ENCODE peak calls at places on chromosomes 13 and 19, in five cellular contexts. One of them, this sample, is unnamed.

GRCh38 chr19:7888826-7889217 is 512 bp downstream of the LRRC8E start:
- DNase-seq in mucosa of descending colon: no peak
- DNase-seq in pancreas: no peak
- DNase-seq in HepG2: no peak
- DNase-seq in uterus: no peak
- DNase-seq in this sample: no peak

GRCh38 chr13:26599403-26599802 is 41.9 kb downstream of the WASF3 start:
- DNase-seq in HepG2: no peak
- DNase-seq in mucosa of descending colon: no peak
- DNase-seq in pancreas: no peak
- DNase-seq in uterus: no peak
- DNase-seq in this sample: no peak

GRCh38 chr13:102870677-102871415 is 25.0 kb downstream of the ERCC5 start:
- DNase-seq in HepG2: peak; percentile 39
- DNase-seq in mucosa of descending colon: no peak
- DNase-seq in pancreas: no peak
- DNase-seq in uterus: peak; percentile 27
- DNase-seq in this sample: no peak

GRCh38 chr13:59318320-59318930 is 845.3 kb downstream of the DIAPH3 start:
- DNase-seq in pancreas: peak; percentile 69
- DNase-seq in HepG2: peak; percentile 58
- DNase-seq in mucosa of descending colon: no peak
- DNase-seq in uterus: no peak
- DNase-seq in this sample: peak; percentile 2

GRCh38 chr13:34334984-34335661 is 517.2 kb downstream of the RFC3 start:
- DNase-seq in HepG2: no peak
- DNase-seq in pancreas: no peak
- DNase-seq in uterus: no peak
- DNase-seq in mucosa of descending colon: no peak
- DNase-seq in this sample: no peak

GRCh38 chr13:91946498-91947070 is 548.2 kb downstream of the GPC5 start:
- DNase-seq in pancreas: no peak
- DNase-seq in HepG2: peak; percentile 44
- DNase-seq in mucosa of descending colon: no peak
- DNase-seq in uterus: no peak
- DNase-seq in this sample: no peak

GRCh38 chr19:10640361-10640760 is 13.8 kb upstream of the ILF3 start:
- DNase-seq in pancreas: no peak
- DNase-seq in uterus: no peak
- DNase-seq in mucosa of descending colon: no peak
- DNase-seq in HepG2: peak; percentile 78
- DNase-seq in this sample: no peak

GRCh38 chr19:18863843-18864362 is 32.1 kb downstream of the CERS1 start:
- DNase-seq in mucosa of descending colon: no peak
- DNase-seq in uterus: no peak
- DNase-seq in HepG2: no peak
- DNase-seq in pancreas: no peak
- DNase-seq in this sample: no peak

GRCh38 chr13:78657699-78658629 is 991 bp downstream of the OBI1 start:
- DNase-seq in pancreas: no peak
- DNase-seq in uterus: no peak
- DNase-seq in HepG2: peak; percentile 74
- DNase-seq in mucosa of descending colon: no peak
- DNase-seq in this sample: no peak

GRCh38 chr19:10193666-10194499 is 870 bp downstream of the DNMT1 start:
- DNase-seq in uterus: no peak
- DNase-seq in HepG2: peak; percentile 13
- DNase-seq in mucosa of descending colon: no peak
- DNase-seq in pancreas: no peak
- DNase-seq in this sample: no peak

GRCh38 chr13:110225007-110225406 is 82.0 kb downstream of the COL4A1 start:
- DNase-seq in pancreas: no peak
- DNase-seq in mucosa of descending colon: no peak
- DNase-seq in HepG2: no peak
- DNase-seq in uterus: no peak
- DNase-seq in this sample: no peak

GRCh38 chr19:10718205-10719196 is 622 bp downstream of the DNM2 start:
- DNase-seq in mucosa of descending colon: peak; percentile 78
- DNase-seq in uterus: peak; percentile 30
- DNase-seq in pancreas: peak; percentile 36
- DNase-seq in HepG2: no peak
- DNase-seq in this sample: no peak

GRCh38 chr19:1353144-1353543 is 30.6 kb upstream of the NDUFS7 start:
- DNase-seq in mucosa of descending colon: no peak
- DNase-seq in uterus: no peak
- DNase-seq in pancreas: no peak
- DNase-seq in HepG2: no peak
- DNase-seq in this sample: no peak
- TF ChIP-seq CTCF in mucosa of descending colon: no peak
- TF ChIP-seq CTCF in uterus: no peak
- TF ChIP-seq CTCF in pancreas: no peak
- TF ChIP-seq CTCF in HepG2: no peak
- TF ChIP-seq CTCF in this sample: no peak

GRCh38 chr13:56837161-56837560 is 303.6 kb upstream of the PRR20A start:
- DNase-seq in pancreas: no peak
- DNase-seq in mucosa of descending colon: no peak
- DNase-seq in uterus: no peak
- DNase-seq in HepG2: no peak
- DNase-seq in this sample: no peak
- H3K4me3 ChIP-seq in pancreas: no peak overlapping the region
- H3K4me3 ChIP-seq in mucosa of descending colon: no peak overlapping the region
- H3K4me3 ChIP-seq in uterus: no peak overlapping the region
- H3K4me3 ChIP-seq in HepG2: no peak overlapping the region
- H3K4me3 ChIP-seq in this sample: no peak overlapping the region

DNA sequence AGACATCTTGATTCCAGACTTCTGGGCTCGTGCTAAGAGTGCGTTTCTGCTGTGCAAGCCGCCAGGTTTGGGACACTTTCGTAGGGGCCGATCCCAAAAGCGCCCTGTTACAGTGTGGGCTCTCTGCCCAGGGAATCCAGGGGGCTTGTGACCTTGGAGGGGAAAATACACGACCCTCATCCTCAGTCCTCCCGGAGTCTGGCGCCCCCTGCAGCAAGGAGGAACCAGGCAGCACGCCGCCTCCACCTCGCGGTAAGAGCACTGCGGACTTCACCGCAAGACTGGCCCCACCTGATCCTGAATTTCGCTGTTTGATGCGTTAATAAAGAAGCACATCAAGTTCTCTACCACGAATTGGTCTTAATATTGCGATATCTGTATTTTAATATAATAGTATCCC is 5.2 kb downstream of the POLRMT start:
- DNase-seq in pancreas: no peak
- DNase-seq in uterus: no peak
- DNase-seq in mucosa of descending colon: no peak
- DNase-seq in HepG2: no peak
- DNase-seq in this sample: no peak
- TF ChIP-seq CTCF in pancreas: no peak
- TF ChIP-seq CTCF in uterus: no peak
- TF ChIP-seq CTCF in mucosa of descending colon: no peak
- TF ChIP-seq CTCF in HepG2: peak; percentile 70
- TF ChIP-seq CTCF in this sample: peak; percentile 28

DNA sequence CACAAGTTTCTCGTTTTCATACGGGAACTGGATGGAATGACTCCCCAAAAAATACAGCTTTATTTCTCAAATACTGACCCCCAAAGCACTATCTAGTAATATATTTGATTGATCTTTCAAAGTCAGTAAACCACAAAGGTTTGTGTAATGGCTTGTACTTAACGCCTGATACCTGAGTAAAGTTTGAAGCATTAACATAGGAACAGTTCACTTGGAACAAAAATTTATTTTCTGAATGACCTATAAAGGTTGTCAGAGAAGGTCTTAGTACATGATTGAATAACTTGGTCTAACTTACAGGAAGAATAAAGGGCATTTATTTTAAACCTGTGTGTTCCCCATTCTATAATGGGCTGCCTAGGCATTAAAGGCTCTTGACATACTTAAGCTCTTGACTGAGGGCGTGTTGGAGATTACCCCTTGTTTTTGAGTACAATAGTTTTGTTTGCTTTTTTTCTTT is 1.4 kb upstream of the PCDH9 start:
- DNase-seq in mucosa of descending colon: no peak
- DNase-seq in pancreas: no peak
- DNase-seq in uterus: no peak
- DNase-seq in HepG2: no peak
- DNase-seq in this sample: no peak
- H3K4me3 ChIP-seq in mucosa of descending colon: no peak overlapping the region
- H3K4me3 ChIP-seq in pancreas: peak overlapping the region; percentile 55
- H3K4me3 ChIP-seq in uterus: peak overlapping the region; percentile 63
- H3K4me3 ChIP-seq in HepG2: peak overlapping the region; percentile 82
- H3K4me3 ChIP-seq in this sample: peak overlapping the region; percentile 65

DNA sequence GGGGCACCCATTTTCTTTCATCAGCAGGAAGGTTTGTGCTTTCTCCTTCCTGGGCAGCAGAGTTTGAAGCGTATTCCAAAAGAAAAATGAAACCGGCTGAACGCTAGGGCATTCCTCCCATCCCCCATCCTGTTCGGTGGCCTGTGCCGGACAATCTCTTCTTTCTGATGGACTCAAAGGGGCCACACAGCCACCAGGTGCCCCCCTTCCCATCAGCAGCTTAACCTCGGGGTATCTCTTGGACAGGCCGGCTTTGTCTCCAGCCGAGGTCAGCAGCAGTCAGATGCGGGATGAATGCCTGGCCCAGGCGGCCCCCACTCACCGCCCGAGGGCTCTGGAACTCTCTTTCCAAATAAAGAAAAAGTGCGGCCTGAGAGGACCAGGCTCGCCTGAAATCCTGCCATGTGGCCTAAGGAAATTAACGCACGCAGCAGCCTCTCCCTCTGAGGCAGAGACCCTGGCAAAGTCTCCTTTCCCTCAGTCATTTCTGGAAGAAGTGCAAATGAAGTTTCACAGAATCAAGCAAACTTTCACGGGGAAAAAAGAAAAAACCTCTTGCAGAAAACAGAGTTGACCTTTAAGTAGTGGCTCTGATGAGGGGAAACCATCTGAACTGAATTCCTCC is 67.8 kb downstream of the RASA3 start:
- DNase-seq in HepG2: no peak
- DNase-seq in mucosa of descending colon: peak; percentile 55
- DNase-seq in uterus: peak; percentile 64
- DNase-seq in pancreas: no peak
- DNase-seq in this sample: no peak
- TF ChIP-seq CTCF in HepG2: no peak
- TF ChIP-seq CTCF in mucosa of descending colon: no peak
- TF ChIP-seq CTCF in uterus: no peak
- TF ChIP-seq CTCF in pancreas: no peak
- TF ChIP-seq CTCF in this sample: no peak

GRCh38 chr13:20814224-20814910 is 40.6 kb upstream of the EEF1AKMT1 start:
- DNase-seq in pancreas: peak; percentile 68
- DNase-seq in uterus: peak; percentile 89
- DNase-seq in mucosa of descending colon: peak; percentile 68
- DNase-seq in HepG2: no peak
- DNase-seq in this sample: no peak
- H3K4me3 ChIP-seq in pancreas: no peak overlapping the region
- H3K4me3 ChIP-seq in uterus: no peak overlapping the region
- H3K4me3 ChIP-seq in mucosa of descending colon: no peak overlapping the region
- H3K4me3 ChIP-seq in HepG2: no peak overlapping the region
- H3K4me3 ChIP-seq in this sample: no peak overlapping the region

DNA sequence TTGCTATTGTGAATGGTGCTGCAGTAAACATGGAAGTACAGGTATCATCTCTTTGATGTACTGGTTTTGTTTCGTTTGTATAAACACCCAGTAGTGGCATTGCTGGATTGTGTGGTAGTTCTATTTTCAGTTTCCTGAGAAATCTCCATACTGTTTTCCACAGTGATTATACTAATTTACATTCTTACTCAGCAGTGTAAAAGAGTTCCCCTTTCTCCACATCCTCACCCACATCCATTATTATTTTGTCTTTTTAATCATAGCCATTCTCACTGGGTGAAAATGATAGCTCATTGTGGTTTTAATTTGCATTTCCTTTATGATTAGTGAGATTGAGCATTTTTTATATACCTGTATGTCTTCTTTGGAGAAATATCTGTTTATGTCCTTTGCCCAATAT is 62.3 kb upstream of the PARP4 start:
- DNase-seq in uterus: no peak
- DNase-seq in mucosa of descending colon: no peak
- DNase-seq in HepG2: no peak
- DNase-seq in pancreas: no peak
- DNase-seq in this sample: no peak
- TF ChIP-seq CTCF in uterus: no peak
- TF ChIP-seq CTCF in mucosa of descending colon: no peak
- TF ChIP-seq CTCF in HepG2: no peak
- TF ChIP-seq CTCF in pancreas: no peak
- TF ChIP-seq CTCF in this sample: no peak

DNA sequence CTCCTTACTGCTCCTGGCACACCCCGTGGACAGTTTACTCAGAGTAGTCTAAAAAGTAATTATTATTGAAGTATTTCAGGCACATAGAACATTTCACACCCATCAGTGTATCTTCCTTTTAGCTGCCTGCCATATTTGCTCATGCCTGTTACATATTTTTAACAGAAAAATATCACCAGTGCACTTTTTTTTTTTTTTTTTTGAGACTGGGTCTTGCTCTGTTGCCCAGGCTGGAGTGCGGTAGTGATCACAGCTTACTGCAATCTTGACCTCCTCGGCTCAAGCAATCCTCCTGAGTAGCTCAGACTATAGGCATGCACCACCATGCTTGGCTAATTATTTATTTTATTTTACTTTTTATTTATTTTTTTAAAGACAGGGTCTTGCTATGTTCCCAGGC is 40.7 kb upstream of the GPI start:
- DNase-seq in uterus: no peak
- DNase-seq in mucosa of descending colon: no peak
- DNase-seq in pancreas: no peak
- DNase-seq in HepG2: no peak
- DNase-seq in this sample: no peak
- H3K4me3 ChIP-seq in uterus: no peak overlapping the region
- H3K4me3 ChIP-seq in mucosa of descending colon: no peak overlapping the region
- H3K4me3 ChIP-seq in pancreas: no peak overlapping the region
- H3K4me3 ChIP-seq in HepG2: no peak overlapping the region
- H3K4me3 ChIP-seq in this sample: no peak overlapping the region

DNA sequence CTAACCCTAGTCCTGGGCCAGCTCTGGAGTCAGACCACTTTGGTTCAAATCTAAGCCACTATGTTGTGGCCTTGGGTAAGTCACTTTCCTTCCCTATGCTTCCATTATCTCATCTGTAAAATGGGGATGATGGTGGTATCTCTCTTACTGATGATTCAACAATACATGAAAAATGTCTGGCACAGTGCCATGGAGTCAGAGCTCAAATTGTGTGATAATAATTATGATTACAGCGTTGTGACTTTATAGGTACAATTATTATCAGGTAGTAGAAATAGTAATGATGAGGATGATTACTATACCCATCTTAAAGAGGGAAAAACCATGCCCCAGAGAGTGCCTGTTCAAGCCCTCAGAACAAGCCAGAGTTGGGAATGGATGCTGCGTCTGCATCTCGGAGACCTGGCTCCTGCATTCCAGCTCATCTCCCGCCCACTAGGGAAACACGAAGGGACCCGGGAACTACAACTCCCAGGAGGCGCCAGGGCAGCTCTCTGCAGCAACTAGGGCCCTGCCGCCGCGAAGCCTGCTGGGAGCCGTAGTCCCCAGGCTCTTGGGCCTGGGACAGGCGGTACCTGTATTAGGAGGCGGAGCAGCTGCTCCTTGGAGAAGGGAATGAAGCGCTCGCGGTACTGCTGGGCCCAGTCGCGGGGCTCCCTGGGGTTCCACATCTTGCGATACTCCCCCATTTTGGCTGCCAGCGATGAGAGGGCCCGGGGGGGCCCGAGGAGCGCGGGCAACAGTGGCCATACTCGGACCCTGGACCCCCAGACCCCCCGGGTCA is 832 bp downstream of the TMEM143 start:
- DNase-seq in HepG2: peak; percentile 94
- DNase-seq in pancreas: peak; percentile 95
- DNase-seq in uterus: peak; percentile 92
- DNase-seq in mucosa of descending colon: peak; percentile 98
- DNase-seq in this sample: peak; percentile 78
- TF ChIP-seq CTCF in HepG2: no peak
- TF ChIP-seq CTCF in pancreas: no peak
- TF ChIP-seq CTCF in uterus: no peak
- TF ChIP-seq CTCF in mucosa of descending colon: no peak
- TF ChIP-seq CTCF in this sample: peak; percentile 16

This sample was measured in GM12864.